ENCODE peak calls at places on chromosomes 1 and 21, in four cellular contexts. One of them, this sample, is unnamed.

GRCh38 chr1:116950497-116951174 is 40.9 kb downstream of the PTGFRN start:
- DNase-seq in neural crest cell: no peak
- DNase-seq in body of pancreas: no peak
- DNase-seq in fibroblast of lung: peak
- DNase-seq in this sample: no peak

GRCh38 chr1:9289724-9290493 is 2.8 kb upstream of the SPSB1 start:
- DNase-seq in neural crest cell: no peak
- DNase-seq in body of pancreas: peak
- DNase-seq in fibroblast of lung: peak
- DNase-seq in this sample: no peak

GRCh38 chr1:5394111-5394510 is 598.1 kb downstream of the NPHP4 start:
- DNase-seq in neural crest cell: no peak
- DNase-seq in body of pancreas: no peak
- DNase-seq in fibroblast of lung: no peak
- DNase-seq in this sample: no peak

GRCh38 chr1:152461544-152461943 is 47.5 kb upstream of the CRNN start:
- DNase-seq in neural crest cell: no peak
- DNase-seq in body of pancreas: peak
- DNase-seq in fibroblast of lung: peak
- DNase-seq in this sample: no peak

GRCh38 chr1:180415985-180416633 is 86.3 kb downstream of the ACBD6 start:
- DNase-seq in neural crest cell: no peak
- DNase-seq in body of pancreas: no peak
- DNase-seq in fibroblast of lung: peak
- DNase-seq in this sample: no peak

GRCh38 chr1:205245096-205245495 is 17.4 kb downstream of the TMCC2 start:
- DNase-seq in neural crest cell: no peak
- DNase-seq in body of pancreas: no peak
- DNase-seq in fibroblast of lung: no peak
- DNase-seq in this sample: no peak

GRCh38 chr1:109977657-109978378 is 6.7 kb upstream of the AHCYL1 start:
- DNase-seq in neural crest cell: no peak
- DNase-seq in body of pancreas: no peak
- DNase-seq in fibroblast of lung: no peak
- DNase-seq in this sample: no peak

GRCh38 chr1:160197231-160197630 is 6.9 kb downstream of the CASQ1 start:
- DNase-seq in neural crest cell: no peak
- DNase-seq in body of pancreas: no peak
- DNase-seq in fibroblast of lung: no peak
- DNase-seq in this sample: no peak

GRCh38 chr21:33901421-33902288 is 13.9 kb downstream of the ATP5PO start:
- DNase-seq in neural crest cell: peak
- DNase-seq in body of pancreas: no peak
- DNase-seq in fibroblast of lung: peak
- DNase-seq in this sample: no peak

GRCh38 chr21:42988234-42988965 is 14.0 kb downstream of the PKNOX1 start:
- DNase-seq in neural crest cell: no peak
- DNase-seq in body of pancreas: no peak
- DNase-seq in fibroblast of lung: peak
- DNase-seq in this sample: no peak

GRCh38 chr1:33459766-33460543 is 12.5 kb upstream of the ZSCAN20 start:
- DNase-seq in neural crest cell: no peak
- DNase-seq in body of pancreas: no peak
- DNase-seq in fibroblast of lung: peak
- DNase-seq in this sample: no peak

GRCh38 chr1:167714851-167715652 is 6.7 kb upstream of the MPZL1 start:
- DNase-seq in neural crest cell: peak
- DNase-seq in body of pancreas: peak
- DNase-seq in fibroblast of lung: peak
- DNase-seq in this sample: peak

GRCh38 chr1:36134805-36135339 is 9.8 kb upstream of the COL8A2 start:
- DNase-seq in neural crest cell: peak
- DNase-seq in body of pancreas: peak
- DNase-seq in fibroblast of lung: peak
- DNase-seq in this sample: no peak

GRCh38 chr1:159071970-159072582 is 4.5 kb downstream of the AIM2 start:
- DNase-seq in neural crest cell: no peak
- DNase-seq in body of pancreas: no peak
- DNase-seq in fibroblast of lung: peak
- DNase-seq in this sample: no peak

GRCh38 chr21:39077816-39078215 is 105.4 kb downstream of the PSMG1 start:
- DNase-seq in neural crest cell: no peak
- DNase-seq in body of pancreas: no peak
- DNase-seq in fibroblast of lung: no peak
- DNase-seq in this sample: no peak

GRCh38 chr1:51247499-51247898 is 11.4 kb downstream of the RNF11 start:
- DNase-seq in neural crest cell: no peak
- DNase-seq in body of pancreas: no peak
- DNase-seq in fibroblast of lung: no peak
- DNase-seq in this sample: no peak

GRCh38 chr1:67889940-67890567 is 56.8 kb upstream of the GNG12 start:
- DNase-seq in neural crest cell: no peak
- DNase-seq in body of pancreas: peak
- DNase-seq in fibroblast of lung: peak
- DNase-seq in this sample: no peak

GRCh38 chr1:150484861-150485260 is 2.4 kb upstream of the TARS2 start:
- DNase-seq in neural crest cell: no peak
- DNase-seq in body of pancreas: no peak
- DNase-seq in fibroblast of lung: peak
- DNase-seq in this sample: no peak

GRCh38 chr1:220368352-220369265 is 96.4 kb upstream of the RAB3GAP2 start:
- DNase-seq in neural crest cell: no peak
- DNase-seq in body of pancreas: no peak
- DNase-seq in fibroblast of lung: peak
- DNase-seq in this sample: no peak

GRCh38 chr1:86018311-86018923 is 138.2 kb downstream of the COL24A1 start:
- DNase-seq in neural crest cell: peak
- DNase-seq in body of pancreas: peak
- DNase-seq in fibroblast of lung: peak
- DNase-seq in this sample: no peak

GRCh38 chr1:63698001-63698838 is 75.6 kb upstream of the ROR1 start:
- DNase-seq in neural crest cell: no peak
- DNase-seq in body of pancreas: peak
- DNase-seq in fibroblast of lung: no peak
- DNase-seq in this sample: no peak

GRCh38 chr21:29407571-29407970 is 108.8 kb downstream of the BACH1 start:
- DNase-seq in neural crest cell: no peak
- DNase-seq in body of pancreas: no peak
- DNase-seq in fibroblast of lung: no peak
- DNase-seq in this sample: no peak

GRCh38 chr1:223057569-223058093 is 85.4 kb downstream of the TLR5 start:
- DNase-seq in neural crest cell: no peak
- DNase-seq in body of pancreas: no peak
- DNase-seq in fibroblast of lung: no peak
- DNase-seq in this sample: no peak

GRCh38 chr1:1308756-1309524 is 543 bp downstream of the PUSL1 start:
- DNase-seq in neural crest cell: no peak
- DNase-seq in body of pancreas: peak
- DNase-seq in fibroblast of lung: no peak
- DNase-seq in this sample: no peak

GRCh38 chr1:218728994-218729393 is 383.9 kb downstream of the TGFB2 start:
- DNase-seq in neural crest cell: no peak
- DNase-seq in body of pancreas: no peak
- DNase-seq in fibroblast of lung: no peak
- DNase-seq in this sample: no peak

GRCh38 chr21:31204801-31205200 is 139.3 kb downstream of the TIAM1 start:
- DNase-seq in neural crest cell: no peak
- DNase-seq in body of pancreas: no peak
- DNase-seq in fibroblast of lung: no peak
- DNase-seq in this sample: no peak

GRCh38 chr1:156895408-156895874 is 1.9 kb downstream of the PEAR1 start:
- DNase-seq in neural crest cell: no peak
- DNase-seq in body of pancreas: no peak
- DNase-seq in fibroblast of lung: no peak
- DNase-seq in this sample: no peak

GRCh38 chr1:119008483-119009299 is 20.5 kb upstream of the TBX15 start:
- DNase-seq in neural crest cell: no peak
- DNase-seq in body of pancreas: peak
- DNase-seq in fibroblast of lung: peak
- DNase-seq in this sample: no peak

GRCh38 chr1:198467907-198468306 is 72.6 kb downstream of the ATP6V1G3 start:
- DNase-seq in neural crest cell: no peak
- DNase-seq in body of pancreas: no peak
- DNase-seq in fibroblast of lung: peak
- DNase-seq in this sample: no peak

GRCh38 chr1:33072707-33073106 is 8.2 kb upstream of the AZIN2 start:
- DNase-seq in neural crest cell: no peak
- DNase-seq in body of pancreas: no peak
- DNase-seq in fibroblast of lung: peak
- DNase-seq in this sample: no peak

GRCh38 chr21:28252923-28253322 is 739.8 kb downstream of the LTN1 start:
- DNase-seq in neural crest cell: no peak
- DNase-seq in body of pancreas: no peak
- DNase-seq in fibroblast of lung: no peak
- DNase-seq in this sample: no peak

GRCh38 chr1:2300851-2301606 is 72.9 kb downstream of the SKI start:
- DNase-seq in neural crest cell: no peak
- DNase-seq in body of pancreas: peak
- DNase-seq in fibroblast of lung: peak
- DNase-seq in this sample: peak

GRCh38 chr1:110235839-110236682 is 25.9 kb downstream of the KCNC4 start:
- DNase-seq in neural crest cell: no peak
- DNase-seq in body of pancreas: no peak
- DNase-seq in fibroblast of lung: peak
- DNase-seq in this sample: no peak

GRCh38 chr1:84096121-84096635 is 47.9 kb upstream of the PRKACB start:
- DNase-seq in neural crest cell: no peak
- DNase-seq in body of pancreas: no peak
- DNase-seq in fibroblast of lung: peak
- DNase-seq in this sample: no peak

GRCh38 chr1:61950418-61950817 is 208.1 kb downstream of the PATJ start:
- DNase-seq in neural crest cell: no peak
- DNase-seq in body of pancreas: no peak
- DNase-seq in fibroblast of lung: peak
- DNase-seq in this sample: no peak
- TF ChIP-seq CTCF in neural crest cell: peak
- TF ChIP-seq CTCF in body of pancreas: peak
- TF ChIP-seq CTCF in fibroblast of lung: no peak
- TF ChIP-seq CTCF in this sample: no peak

GRCh38 chr1:40451238-40451585 is 936 bp downstream of the ZFP69B start:
- DNase-seq in neural crest cell: no peak
- DNase-seq in body of pancreas: no peak
- DNase-seq in fibroblast of lung: no peak
- DNase-seq in this sample: no peak

GRCh38 chr1:40454873-40455272 is 4.6 kb downstream of the ZFP69B start:
- DNase-seq in neural crest cell: no peak
- DNase-seq in body of pancreas: no peak
- DNase-seq in fibroblast of lung: no peak
- DNase-seq in this sample: no peak

GRCh38 chr1:40450491-40451237 is 388 bp downstream of the ZFP69B start:
- DNase-seq in neural crest cell: peak
- DNase-seq in body of pancreas: peak
- DNase-seq in fibroblast of lung: peak
- DNase-seq in this sample: peak

DNA sequence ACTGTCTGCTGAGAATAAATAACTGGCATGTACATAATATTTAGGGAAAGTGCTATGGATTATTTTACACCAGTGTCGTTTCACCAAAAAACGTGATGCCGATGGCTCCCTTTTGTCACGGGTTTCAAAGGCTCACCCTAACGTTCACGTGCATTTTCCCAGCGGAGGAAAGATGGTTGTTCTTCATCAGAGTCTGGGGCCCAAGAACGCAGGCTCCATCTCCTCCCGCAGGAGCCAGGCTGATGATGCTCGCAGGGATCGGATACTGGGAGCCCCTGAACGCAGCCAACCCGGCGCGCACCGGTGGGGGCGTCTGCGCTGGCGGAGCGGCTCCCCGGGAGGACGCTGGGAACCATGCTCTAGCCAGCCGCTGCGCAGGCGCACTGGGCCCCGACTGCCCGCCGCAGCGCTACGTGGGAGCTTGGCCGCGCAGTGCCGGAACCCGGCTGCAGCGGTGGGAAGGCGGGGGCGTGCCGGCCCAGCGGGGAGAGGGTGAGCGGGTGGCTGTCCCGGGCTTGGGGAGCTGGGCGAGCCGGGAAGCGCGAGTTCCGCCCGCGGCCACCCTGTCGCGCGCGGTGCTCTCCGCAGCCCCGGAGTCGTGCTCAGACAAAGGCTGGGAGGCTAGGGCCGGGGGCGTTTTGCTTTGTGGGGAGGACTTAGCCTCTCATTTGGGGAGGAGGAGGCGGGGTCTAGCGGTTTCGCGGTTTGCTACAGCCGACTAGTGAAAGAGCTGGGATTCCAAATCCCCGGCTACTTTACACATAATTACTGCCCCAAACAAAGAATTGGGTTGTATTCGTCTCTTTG is at the start of gene ZFP69B:
- DNase-seq in neural crest cell: peak
- DNase-seq in body of pancreas: peak
- DNase-seq in fibroblast of lung: peak
- DNase-seq in this sample: peak
- TF ChIP-seq CTCF in neural crest cell: no peak
- TF ChIP-seq CTCF in body of pancreas: no peak
- TF ChIP-seq CTCF in fibroblast of lung: no peak
- TF ChIP-seq CTCF in this sample: no peak

GRCh38 chr1:175673236-175674150 is 69.9 kb downstream of the TNR start:
- DNase-seq in neural crest cell: peak
- DNase-seq in body of pancreas: no peak
- DNase-seq in fibroblast of lung: peak
- DNase-seq in this sample: no peak

GRCh38 chr1:175665628-175666027 is 77.8 kb downstream of the TNR start:
- DNase-seq in neural crest cell: no peak
- DNase-seq in body of pancreas: no peak
- DNase-seq in fibroblast of lung: no peak
- DNase-seq in this sample: no peak

GRCh38 chr1:175675017-175675416 is 68.4 kb downstream of the TNR start:
- DNase-seq in neural crest cell: no peak
- DNase-seq in body of pancreas: no peak
- DNase-seq in fibroblast of lung: no peak
- DNase-seq in this sample: no peak

GRCh38 chr1:175671066-175671465 is 72.3 kb downstream of the TNR start:
- DNase-seq in neural crest cell: no peak
- DNase-seq in body of pancreas: no peak
- DNase-seq in fibroblast of lung: no peak
- DNase-seq in this sample: no peak
- TF ChIP-seq CTCF in neural crest cell: no peak
- TF ChIP-seq CTCF in body of pancreas: no peak
- TF ChIP-seq CTCF in fibroblast of lung: no peak
- TF ChIP-seq CTCF in this sample: no peak

DNA sequence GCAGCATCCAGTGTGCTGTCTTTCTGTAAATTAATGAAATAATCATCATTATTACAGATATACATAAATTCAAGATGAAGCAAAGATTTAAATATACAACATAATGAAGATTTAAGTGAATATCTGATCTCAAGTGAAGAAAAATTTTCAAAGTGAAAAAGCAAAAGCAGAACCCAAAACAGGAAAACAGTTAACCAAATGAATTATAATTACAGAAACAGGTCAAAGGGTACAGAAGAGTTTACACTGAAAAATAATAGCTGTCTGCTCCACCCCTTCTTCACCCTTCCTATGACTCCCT is 44.8 kb upstream of the GTF2B start:
- DNase-seq in neural crest cell: no peak
- DNase-seq in body of pancreas: no peak
- DNase-seq in fibroblast of lung: no peak
- DNase-seq in this sample: no peak
- TF ChIP-seq CTCF in neural crest cell: no peak
- TF ChIP-seq CTCF in body of pancreas: peak
- TF ChIP-seq CTCF in fibroblast of lung: no peak
- TF ChIP-seq CTCF in this sample: no peak

This sample was measured in activated B cell treated with CpG ODN at 0.5 μM for 24 hours.